ENCODE peak calls at places on chromosomes 6 and 20, in eight cellular contexts. T is EL, P is ovary, H is fibroblast of the aortic adventitia, Q is OCI-LY7, C is LHCN-M2, Z is SW 1271, E is neural crest cell. Y is an unnamed sample.

GRCh38 chr6:78850621-78851020 is 16.7 kb upstream of the IRAK1BP1 start:
- DNase-seq in T (peak; percentile 19), H (no peak), P (no peak), Q (no peak), E (no peak), C (peak; percentile 38), Z (no peak), Y (no peak)

GRCh38 chr6:107673076-107673494 is 151.0 kb downstream of the SCML4 start:
- DNase-seq in Z (no peak), T (no peak), P (no peak), Q (no peak), C (no peak), E (no peak), H (no peak), Y (no peak)

GRCh38 chr20:32004963-32005362 is 5.3 kb upstream of the CCM2L start:
- DNase-seq in C (peak; percentile 29), T (no peak), H (peak; percentile 32), P (no peak), Q (no peak), Z (peak; percentile 74), E (no peak), Y (no peak)

GRCh38 chr6:3759656-3760245 is 8.2 kb upstream of the PXDC1 start:
- DNase-seq in P (no peak), H (peak; percentile 97), T (peak; percentile 87), E (no peak), Z (no peak), C (peak; percentile 50), Q (no peak), Y (no peak)

GRCh38 chr20:3740600-3741301 is 8.3 kb downstream of the HSPA12B start:
- DNase-seq in T (no peak), Z (no peak), Q (no peak), P (no peak), E (no peak), C (no peak), H (no peak), Y (no peak)

GRCh38 chr6:170347091-170347490 is 40.5 kb downstream of the FAM120B start:
- DNase-seq in C (no peak), Q (no peak), H (no peak), P (no peak), T (no peak), Z (no peak), E (no peak), Y (no peak)

GRCh38 chr6:74651948-74652347 is 553.9 kb downstream of the COL12A1 start:
- DNase-seq in T (no peak), Q (no peak), H (no peak), C (peak; percentile 12), Z (no peak), P (no peak), E (no peak), Y (no peak)

GRCh38 chr6:80366721-80367120 is 260.2 kb downstream of the BCKDHB start:
- DNase-seq in P (peak; percentile 63), Q (no peak), Z (no peak), T (peak; percentile 24), E (no peak), C (peak; percentile 37), H (peak; percentile 90), Y (no peak)

GRCh38 chr20:36102809-36103596 is 51.5 kb upstream of the EPB41L1 start:
- DNase-seq in C (no peak), E (no peak), Z (no peak), P (no peak), Q (no peak), T (no peak), H (no peak), Y (no peak)

GRCh38 chr20:45406260-45407066 is 1.6 kb upstream of the DBNDD2 start:
- DNase-seq in P (peak; percentile 79), C (no peak), Z (peak; percentile 26), Q (no peak), T (peak; percentile 70), H (peak; percentile 31), E (peak; percentile 42), Y (peak; percentile 77)

GRCh38 chr6:159633196-159633595 is 59.8 kb downstream of the SOD2 start:
- DNase-seq in H (peak; percentile 27), Z (peak; percentile 2), Q (peak; percentile 45), C (peak; percentile 20), E (no peak), P (no peak), T (peak; percentile 39), Y (peak; percentile 7)

GRCh38 chr20:36856691-36857635 is 19.0 kb upstream of the TLDC2 start:
- DNase-seq in Q (peak; percentile 38), P (no peak), E (no peak), Z (no peak), H (peak; percentile 63), C (peak; percentile 51), T (peak; percentile 62), Y (no peak)

GRCh38 chr6:87473419-87473903 is 687 bp downstream of the SLC35A1 start:
- DNase-seq in C (peak; percentile 48), Z (peak; percentile 67), E (no peak), T (peak; percentile 37), Q (peak; percentile 73), P (no peak), H (peak; percentile 57), Y (no peak)

GRCh38 chr6:110755411-110755834 is 59.8 kb downstream of the CDK19 start:
- DNase-seq in E (no peak), P (no peak), H (peak; percentile 8), Q (no peak), T (no peak), Z (no peak), C (no peak), Y (no peak)

GRCh38 chr6:83221886-83222479 is 28.8 kb downstream of the RWDD2A start:
- DNase-seq in P (no peak), H (peak; percentile 77), Z (peak; percentile 36), E (no peak), Q (peak; percentile 49), C (peak; percentile 52), T (peak; percentile 48), Y (no peak)

GRCh38 chr6:97978855-97979271 is 695.8 kb upstream of the MMS22L start:
- DNase-seq in H (no peak), Z (no peak), T (no peak), C (no peak), E (no peak), P (no peak), Q (no peak), Y (no peak)

GRCh38 chr6:12288211-12288618 is 1.9 kb upstream of the EDN1 start:
- DNase-seq in E (no peak), P (no peak), Z (no peak), T (no peak), H (no peak), Q (no peak), C (no peak), Y (no peak)

GRCh38 chr20:32945710-32946221 is 58.5 kb downstream of the SUN5 start:
- DNase-seq in H (peak; percentile 38), Z (peak; percentile 66), E (no peak), Q (peak; percentile 43), P (no peak), C (peak; percentile 13), T (peak; percentile 23), Y (no peak)

GRCh38 chr6:13474360-13474759 is 13.0 kb downstream of the GFOD1 start:
- DNase-seq in C (no peak), Z (no peak), Q (no peak), H (no peak), P (no peak), E (no peak), T (peak; percentile 26), Y (no peak)

GRCh38 chr6:157779705-157780604 is 43.1 kb upstream of the SNX9 start:
- DNase-seq in T (peak; percentile 27), Q (no peak), C (no peak), Z (no peak), P (no peak), H (peak; percentile 16), E (no peak), Y (no peak)

Y was measured in nephron progenitor cell.